ENCODE peak calls at places on chromosome 13, in eight cellular contexts. V is naive thymus-derived CD4-positive, alpha-beta T cell; E is esophagus squamous epithelium; O is fibroblast of lung; H is sigmoid colon; A is neuronal stem cell; T is body of pancreas; Q is IMR-90. I is an unnamed sample.

GRCh38 chr13:98232456-98232855 is 55.4 kb upstream of the RNF113B start:
- DNase-seq in V (no peak), E (no peak), O (peak), H (no peak), A (no peak), T (no peak), Q (peak), I (no peak)

GRCh38 chr13:40026741-40027140 is 371.3 kb downstream of the COG6 start:
- DNase-seq in V (peak), E (no peak), O (no peak), H (no peak), A (no peak), T (no peak), Q (no peak), I (no peak)

GRCh38 chr13:20363162-20363561 is 131.0 kb upstream of the GJB6 start:
- DNase-seq in V (no peak), E (no peak), O (no peak), H (no peak), A (no peak), T (no peak), Q (no peak), I (no peak)

GRCh38 chr13:34344761-34345600 is 527.0 kb downstream of the RFC3 start:
- DNase-seq in V (no peak), E (no peak), O (peak), H (no peak), A (no peak), T (no peak), Q (no peak), I (no peak)

GRCh38 chr13:44796597-44797517 is 192.4 kb downstream of the NUFIP1 start:
- DNase-seq in V (no peak), E (no peak), O (no peak), H (no peak), A (no peak), T (no peak), Q (no peak), I (no peak)

GRCh38 chr13:110330491-110331001 is 23.5 kb downstream of the COL4A2 start:
- DNase-seq in V (no peak), E (no peak), O (peak), H (peak), A (no peak), T (no peak), Q (peak), I (no peak)

GRCh38 chr13:97366172-97366688 is 67.7 kb upstream of the RAP2A start:
- DNase-seq in V (no peak), E (no peak), O (no peak), H (no peak), A (no peak), T (no peak), Q (no peak), I (no peak)

GRCh38 chr13:75919660-75920199 is 283.6 kb downstream of the LMO7 start:
- DNase-seq in V (no peak), E (no peak), O (no peak), H (no peak), A (no peak), T (no peak), Q (no peak), I (no peak)

GRCh38 chr13:95485518-95486144 is 66.9 kb upstream of the CLDN10 start:
- DNase-seq in V (no peak), E (no peak), O (no peak), H (no peak), A (no peak), T (no peak), Q (no peak), I (no peak)

GRCh38 chr13:77389617-77389984 is 62.7 kb upstream of the MYCBP2 start:
- DNase-seq in V (no peak), E (no peak), O (no peak), H (no peak), A (no peak), T (no peak), Q (no peak), I (no peak)

GRCh38 chr13:86563308-86563707 is 764.1 kb upstream of the SLITRK6 start:
- DNase-seq in V (no peak), E (no peak), O (peak), H (no peak), A (no peak), T (no peak), Q (peak), I (no peak)

GRCh38 chr13:113776231-113777125 is 17.5 kb downstream of the TMEM255B start:
- DNase-seq in V (no peak), E (no peak), O (no peak), H (no peak), A (no peak), T (no peak), Q (no peak), I (no peak)

GRCh38 chr13:74035881-74036280 is 98.3 kb downstream of the KLF12 start:
- DNase-seq in V (no peak), E (no peak), O (no peak), H (no peak), A (no peak), T (no peak), Q (no peak), I (no peak)

GRCh38 chr13:40639226-40639681 is 27.2 kb downstream of the FOXO1 start:
- DNase-seq in V (no peak), E (no peak), O (no peak), H (no peak), A (no peak), T (no peak), Q (no peak), I (peak)

GRCh38 chr13:85132986-85133385 is 666.2 kb downstream of the SLITRK6 start:
- DNase-seq in V (no peak), E (no peak), O (no peak), H (no peak), A (no peak), T (no peak), Q (no peak), I (no peak)

GRCh38 chr13:109412232-109412935 is 374.0 kb downstream of the IRS2 start:
- DNase-seq in V (no peak), E (no peak), O (peak), H (no peak), A (peak), T (peak), Q (peak), I (no peak)

GRCh38 chr13:69553976-69554375 is 553.6 kb upstream of the ATXN8OS start:
- DNase-seq in V (no peak), E (no peak), O (no peak), H (no peak), A (no peak), T (no peak), Q (no peak), I (no peak)

GRCh38 chr13:90154311-90154960 is 1193.1 kb upstream of the MIR17HG start:
- DNase-seq in V (no peak), E (no peak), O (peak), H (no peak), A (no peak), T (no peak), Q (no peak), I (no peak)

GRCh38 chr13:68708336-68708908 is 1399.2 kb upstream of the ATXN8OS start:
- DNase-seq in V (no peak), E (no peak), O (no peak), H (no peak), A (no peak), T (no peak), Q (no peak), I (no peak)

GRCh38 chr13:67990868-67991267 is 760.7 kb upstream of the PCDH9 start:
- DNase-seq in V (no peak), E (no peak), O (no peak), H (no peak), A (no peak), T (no peak), Q (no peak), I (no peak)

GRCh38 chr13:75120071-75120470 is 361.9 kb downstream of the TBC1D4 start:
- DNase-seq in V (no peak), E (no peak), O (no peak), H (no peak), A (no peak), T (no peak), Q (no peak), I (no peak)

GRCh38 chr13:73039201-73040108 is 19.4 kb upstream of the KLF5 start:
- DNase-seq in V (no peak), E (no peak), O (no peak), H (no peak), A (no peak), T (no peak), Q (no peak), I (no peak)

GRCh38 chr13:51895906-51896888 is 34.4 kb downstream of the CCDC70 start:
- DNase-seq in V (peak), E (no peak), O (peak), H (no peak), A (peak), T (peak), Q (peak), I (peak)

GRCh38 chr13:56893843-56894242 is 246.9 kb upstream of the PRR20A start:
- DNase-seq in V (no peak), E (no peak), O (no peak), H (no peak), A (no peak), T (no peak), Q (no peak), I (no peak)

GRCh38 chr13:111488466-111489132 is 168.2 kb downstream of the TEX29 start:
- DNase-seq in V (no peak), E (no peak), O (no peak), H (no peak), A (no peak), T (no peak), Q (no peak), I (no peak)

GRCh38 chr13:29923554-29924481 is 73.4 kb upstream of the UBL3 start:
- DNase-seq in V (peak), E (no peak), O (peak), H (peak), A (no peak), T (peak), Q (peak), I (peak)

GRCh38 chr13:109867766-109868165 is 81.4 kb upstream of the IRS2 start:
- DNase-seq in V (no peak), E (no peak), O (no peak), H (no peak), A (no peak), T (no peak), Q (no peak), I (no peak)

GRCh38 chr13:40445557-40445990 is 220.9 kb downstream of the FOXO1 start:
- DNase-seq in V (no peak), E (peak), O (peak), H (no peak), A (no peak), T (peak), Q (no peak), I (peak)

GRCh38 chr13:88000239-88000638 is 329.1 kb downstream of the SLITRK5 start:
- DNase-seq in V (no peak), E (no peak), O (peak), H (no peak), A (no peak), T (no peak), Q (peak), I (no peak)

GRCh38 chr13:93775507-93776108 is 549.0 kb downstream of the GPC6 start:
- DNase-seq in V (no peak), E (no peak), O (peak), H (no peak), A (no peak), T (no peak), Q (peak), I (no peak)
- H3K4me3 ChIP-seq in V (no peak), E (no peak), O (no peak), H (no peak), A (no peak), T (no peak), Q (peak), I (no peak)

GRCh38 chr13:49897713-49898112 is 38.4 kb downstream of the SPRYD7 start:
- DNase-seq in V (no peak), E (no peak), O (no peak), H (no peak), A (no peak), T (no peak), Q (no peak), I (no peak)

GRCh38 chr13:49895826-49896225 is 40.3 kb downstream of the SPRYD7 start:
- DNase-seq in V (no peak), E (no peak), O (no peak), H (no peak), A (no peak), T (no peak), Q (no peak), I (no peak)

GRCh38 chr13:49893591-49893990 is 42.5 kb downstream of the SPRYD7 start:
- DNase-seq in V (no peak), E (no peak), O (no peak), H (no peak), A (no peak), T (no peak), Q (no peak), I (no peak)

DNA sequence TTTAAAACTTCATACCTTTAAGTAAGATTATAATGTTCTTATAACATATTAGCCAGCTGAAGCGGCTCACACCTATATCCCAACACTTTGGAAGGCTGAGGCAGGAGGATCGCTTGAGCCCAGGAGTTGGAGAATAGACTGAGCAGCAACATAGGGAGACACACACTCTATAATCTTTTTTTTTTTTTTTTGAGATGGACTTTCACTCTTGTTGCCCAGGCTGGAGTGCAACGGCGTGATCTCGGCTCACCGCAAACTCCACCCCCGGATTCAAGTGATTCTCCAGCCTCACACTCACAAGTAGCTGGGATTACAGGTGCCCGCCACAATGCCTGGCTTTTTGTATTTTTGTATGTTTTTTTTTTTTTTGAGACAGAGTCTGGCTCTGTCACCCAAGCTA is 37.3 kb downstream of the SPRYD7 start:
- DNase-seq in V (no peak), E (no peak), O (no peak), H (no peak), A (no peak), T (no peak), Q (no peak), I (no peak)
- H3K4me3 ChIP-seq in V (no peak), E (no peak), O (no peak), H (no peak), A (no peak), T (no peak), Q (no peak), I (no peak)

GRCh38 chr13:31485651-31486051 is 253.7 kb upstream of the RXFP2 start:
- DNase-seq in V (no peak), E (no peak), O (peak), H (no peak), A (no peak), T (no peak), Q (no peak), I (no peak)
- H3K4me3 ChIP-seq in V (no peak), E (no peak), O (no peak), H (no peak), A (no peak), T (no peak), Q (no peak), I (no peak)

GRCh38 chr13:42547615-42548014 is 26.3 kb upstream of the TNFSF11 start:
- DNase-seq in V (no peak), E (no peak), O (no peak), H (no peak), A (no peak), T (no peak), Q (no peak), I (no peak)

GRCh38 chr13:42545842-42546241 is 28.1 kb upstream of the TNFSF11 start:
- DNase-seq in V (no peak), E (no peak), O (no peak), H (no peak), A (no peak), T (no peak), Q (no peak), I (no peak)

GRCh38 chr13:42549555-42549941 is 24.4 kb upstream of the TNFSF11 start:
- DNase-seq in V (no peak), E (no peak), O (no peak), H (no peak), A (no peak), T (no peak), Q (no peak), I (no peak)

GRCh38 chr13:42551611-42552010 is 22.3 kb upstream of the TNFSF11 start:
- DNase-seq in V (no peak), E (no peak), O (no peak), H (no peak), A (no peak), T (no peak), Q (no peak), I (no peak)

GRCh38 chr13:42548731-42549554 is 25.0 kb upstream of the TNFSF11 start:
- DNase-seq in V (no peak), E (no peak), O (peak), H (peak), A (no peak), T (no peak), Q (no peak), I (no peak)
- H3K4me3 ChIP-seq in V (no peak), E (no peak), O (no peak), H (no peak), A (no peak), T (no peak), Q (no peak), I (no peak)

DNA sequence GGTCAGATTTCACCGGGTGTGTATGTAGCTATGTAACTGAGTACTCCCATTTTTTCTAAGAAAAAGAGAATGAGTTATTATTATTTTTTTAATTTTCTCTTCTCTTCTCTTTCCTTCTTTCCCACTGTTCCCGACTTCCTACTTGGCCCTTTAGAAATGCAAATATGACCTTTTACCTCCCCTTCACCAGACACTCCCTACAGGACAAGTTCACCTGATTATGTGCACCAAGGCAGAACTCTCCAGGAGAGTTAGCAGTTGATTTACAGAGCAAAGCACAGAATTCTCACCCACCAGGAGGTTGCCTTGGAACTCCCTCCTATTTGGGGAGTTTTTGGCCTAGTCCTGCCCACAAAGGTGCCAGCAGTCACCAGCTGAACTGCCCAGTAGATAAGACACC is 49.5 kb upstream of the GPR12 start:
- DNase-seq in V (no peak), E (no peak), O (no peak), H (no peak), A (no peak), T (no peak), Q (no peak), I (no peak)
- H3K4me3 ChIP-seq in V (no peak), E (no peak), O (no peak), H (no peak), A (no peak), T (no peak), Q (no peak), I (no peak)

GRCh38 chr13:99892189-99892588 is 79.4 kb downstream of the ZIC5 start:
- DNase-seq in V (no peak), E (no peak), O (no peak), H (no peak), A (peak), T (no peak), Q (no peak), I (no peak)
- H3K4me3 ChIP-seq in V (no peak), E (no peak), O (no peak), H (no peak), A (no peak), T (no peak), Q (no peak), I (no peak)

GRCh38 chr13:112744306-112745021 is 54.6 kb downstream of the ATP11A start:
- DNase-seq in V (no peak), E (no peak), O (peak), H (no peak), A (no peak), T (no peak), Q (peak), I (no peak)
- H3K4me3 ChIP-seq in V (no peak), E (no peak), O (no peak), H (no peak), A (no peak), T (no peak), Q (no peak), I (peak)

DNA sequence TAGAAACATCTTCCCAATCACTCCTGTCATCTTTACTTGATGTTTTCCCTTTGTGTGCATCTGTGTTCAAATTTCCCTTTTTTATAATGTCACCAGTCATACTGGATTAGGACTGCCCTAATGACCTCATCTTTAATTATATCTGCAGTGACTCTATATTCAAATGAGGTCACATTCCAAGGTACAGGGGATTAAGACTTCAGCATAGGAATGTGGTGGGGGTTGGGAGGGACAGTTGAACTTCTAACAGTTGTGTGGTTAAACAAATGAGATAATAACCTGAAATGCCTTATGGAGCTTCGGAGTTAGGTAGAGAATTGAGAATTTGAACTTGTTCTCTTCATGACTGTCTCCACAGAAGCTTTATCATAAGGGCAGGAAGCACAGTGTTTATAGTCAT is 23.0 kb downstream of the PAN3 start:
- DNase-seq in V (no peak), E (no peak), O (peak), H (no peak), A (no peak), T (no peak), Q (peak), I (no peak)
- H3K4me3 ChIP-seq in V (no peak), E (no peak), O (no peak), H (no peak), A (no peak), T (no peak), Q (no peak), I (no peak)

GRCh38 chr13:107882708-107883560 is 332.4 kb downstream of the LIG4 start:
- DNase-seq in V (no peak), E (no peak), O (no peak), H (no peak), A (no peak), T (no peak), Q (no peak), I (no peak)
- H3K4me3 ChIP-seq in V (no peak), E (no peak), O (no peak), H (no peak), A (no peak), T (no peak), Q (peak), I (no peak)

DNA sequence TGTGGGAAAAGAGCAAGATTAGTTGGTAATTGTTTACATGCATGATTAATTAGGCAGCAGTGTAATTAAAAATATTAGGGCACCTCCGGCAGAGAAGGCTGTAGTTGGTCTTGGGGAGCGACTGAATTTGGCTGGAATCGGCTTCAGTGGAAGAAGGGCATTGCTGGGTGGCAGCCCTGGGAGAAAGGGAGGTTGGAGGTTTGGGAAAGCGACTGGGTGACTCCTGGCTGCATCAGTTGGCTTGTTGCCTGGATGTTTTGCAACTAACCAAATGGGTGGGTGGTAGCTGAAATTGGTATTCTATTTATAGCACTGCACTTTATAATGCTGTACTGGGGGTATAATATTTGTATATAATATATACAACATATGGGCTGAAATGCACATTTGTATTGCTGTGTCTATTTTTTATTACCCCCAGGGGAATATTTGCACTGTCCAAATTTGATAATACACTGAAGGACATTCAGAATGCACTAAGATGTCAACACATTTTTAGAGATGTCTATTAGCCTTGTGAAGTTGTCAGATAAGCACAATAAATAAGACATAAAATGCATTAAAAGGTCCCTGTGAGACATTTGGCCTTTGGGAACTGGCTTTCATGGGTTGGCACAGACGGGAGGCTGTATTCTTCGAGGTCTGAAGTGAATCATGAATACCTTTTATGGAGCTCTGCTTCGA is 1.7 kb downstream of the B3GLCT start:
- DNase-seq in V (no peak), E (no peak), O (peak), H (no peak), A (no peak), T (no peak), Q (peak), I (no peak)
- H3K4me3 ChIP-seq in V (peak), E (peak), O (peak), H (peak), A (no peak), T (peak), Q (peak), I (peak)

I was measured in epithelial cell of proximal tubule.